ENCODE peak calls at places on chromosomes 11 and 22, in ten cellular contexts. One of them, this sample, is unnamed.

GRCh38 chr22:24422078-24422665 is 5.2 kb upstream of the ADORA2A start:
- DNase-seq in AG09319: no peak
- DNase-seq in HS-27A: no peak
- DNase-seq in hippocampal formation: no peak
- DNase-seq in glutamatergic neuron: no peak
- DNase-seq in RWPE1: no peak
- DNase-seq in left colon: no peak
- DNase-seq in EH: peak
- DNase-seq in HEK293T: no peak
- DNase-seq in iPS DF 19.7: no peak
- DNase-seq in this sample: no peak

GRCh38 chr11:8283510-8284272 is 20.0 kb upstream of the LMO1 start:
- DNase-seq in AG09319: no peak
- DNase-seq in EH: no peak
- DNase-seq in hippocampal formation: peak
- DNase-seq in glutamatergic neuron: peak
- DNase-seq in RWPE1: no peak
- DNase-seq in HEK293T: peak
- DNase-seq in HS-27A: no peak
- DNase-seq in left colon: no peak
- DNase-seq in iPS DF 19.7: no peak
- DNase-seq in this sample: peak

GRCh38 chr22:46082633-46083032 is 67.7 kb upstream of the PPARA start:
- DNase-seq in HEK293T: no peak
- DNase-seq in RWPE1: no peak
- DNase-seq in iPS DF 19.7: no peak
- DNase-seq in HS-27A: peak
- DNase-seq in glutamatergic neuron: no peak
- DNase-seq in EH: peak
- DNase-seq in hippocampal formation: no peak
- DNase-seq in AG09319: no peak
- DNase-seq in left colon: no peak
- DNase-seq in this sample: no peak

GRCh38 chr11:114257621-114258558 is 38.3 kb upstream of the NNMT start:
- DNase-seq in iPS DF 19.7: no peak
- DNase-seq in hippocampal formation: peak
- DNase-seq in RWPE1: no peak
- DNase-seq in HS-27A: no peak
- DNase-seq in glutamatergic neuron: peak
- DNase-seq in AG09319: no peak
- DNase-seq in left colon: no peak
- DNase-seq in EH: no peak
- DNase-seq in HEK293T: no peak
- DNase-seq in this sample: no peak

GRCh38 chr11:36509265-36509664 is 807 bp downstream of the TRAF6 start:
- DNase-seq in HEK293T: no peak
- DNase-seq in hippocampal formation: no peak
- DNase-seq in RWPE1: peak
- DNase-seq in iPS DF 19.7: no peak
- DNase-seq in left colon: no peak
- DNase-seq in glutamatergic neuron: no peak
- DNase-seq in EH: peak
- DNase-seq in HS-27A: no peak
- DNase-seq in AG09319: no peak
- DNase-seq in this sample: peak

GRCh38 chr11:34126959-34127848 is 21.8 kb downstream of the NAT10 start:
- DNase-seq in AG09319: no peak
- DNase-seq in left colon: no peak
- DNase-seq in HEK293T: no peak
- DNase-seq in glutamatergic neuron: no peak
- DNase-seq in EH: no peak
- DNase-seq in HS-27A: no peak
- DNase-seq in hippocampal formation: no peak
- DNase-seq in iPS DF 19.7: no peak
- DNase-seq in RWPE1: no peak
- DNase-seq in this sample: no peak

GRCh38 chr11:46438211-46438610 is 46.6 kb upstream of the CHRM4 start:
- DNase-seq in glutamatergic neuron: peak
- DNase-seq in HS-27A: no peak
- DNase-seq in hippocampal formation: no peak
- DNase-seq in HEK293T: no peak
- DNase-seq in iPS DF 19.7: no peak
- DNase-seq in AG09319: no peak
- DNase-seq in left colon: no peak
- DNase-seq in EH: no peak
- DNase-seq in RWPE1: no peak
- DNase-seq in this sample: no peak

GRCh38 chr22:36775589-36775965 is 342 bp downstream of the IFT27 start:
- DNase-seq in left colon: peak
- DNase-seq in RWPE1: no peak
- DNase-seq in EH: peak
- DNase-seq in glutamatergic neuron: peak
- DNase-seq in hippocampal formation: no peak
- DNase-seq in AG09319: no peak
- DNase-seq in HS-27A: no peak
- DNase-seq in HEK293T: peak
- DNase-seq in iPS DF 19.7: no peak
- DNase-seq in this sample: peak

GRCh38 chr11:6431861-6432260 is 8.9 kb downstream of the HPX start:
- DNase-seq in glutamatergic neuron: no peak
- DNase-seq in left colon: no peak
- DNase-seq in hippocampal formation: no peak
- DNase-seq in HS-27A: peak
- DNase-seq in iPS DF 19.7: no peak
- DNase-seq in HEK293T: no peak
- DNase-seq in RWPE1: peak
- DNase-seq in AG09319: peak
- DNase-seq in EH: peak
- DNase-seq in this sample: no peak

GRCh38 chr22:20167643-20168322 is 16.9 kb upstream of the CCDC188 start:
- DNase-seq in left colon: no peak
- DNase-seq in glutamatergic neuron: no peak
- DNase-seq in HS-27A: no peak
- DNase-seq in hippocampal formation: no peak
- DNase-seq in iPS DF 19.7: no peak
- DNase-seq in AG09319: no peak
- DNase-seq in EH: no peak
- DNase-seq in RWPE1: no peak
- DNase-seq in HEK293T: no peak
- DNase-seq in this sample: no peak

GRCh38 chr22:20728523-20729190 is 45.3 kb upstream of the SERPIND1 start:
- DNase-seq in RWPE1: no peak
- DNase-seq in hippocampal formation: no peak
- DNase-seq in HS-27A: no peak
- DNase-seq in left colon: no peak
- DNase-seq in glutamatergic neuron: no peak
- DNase-seq in EH: no peak
- DNase-seq in iPS DF 19.7: no peak
- DNase-seq in AG09319: no peak
- DNase-seq in HEK293T: no peak
- DNase-seq in this sample: no peak

GRCh38 chr11:35142481-35143207 is 3.7 kb downstream of the CD44 start:
- DNase-seq in left colon: no peak
- DNase-seq in iPS DF 19.7: no peak
- DNase-seq in glutamatergic neuron: no peak
- DNase-seq in HEK293T: no peak
- DNase-seq in hippocampal formation: no peak
- DNase-seq in RWPE1: peak
- DNase-seq in AG09319: no peak
- DNase-seq in EH: peak
- DNase-seq in HS-27A: peak
- DNase-seq in this sample: peak

GRCh38 chr11:14306481-14306880 is 52.5 kb downstream of the RRAS2 start:
- DNase-seq in HEK293T: no peak
- DNase-seq in left colon: no peak
- DNase-seq in HS-27A: no peak
- DNase-seq in EH: no peak
- DNase-seq in RWPE1: no peak
- DNase-seq in hippocampal formation: no peak
- DNase-seq in glutamatergic neuron: no peak
- DNase-seq in iPS DF 19.7: no peak
- DNase-seq in AG09319: no peak
- DNase-seq in this sample: no peak

GRCh38 chr22:50696799-50697561 is 24.4 kb downstream of the SHANK3 start:
- DNase-seq in iPS DF 19.7: no peak
- DNase-seq in HEK293T: peak
- DNase-seq in AG09319: no peak
- DNase-seq in HS-27A: no peak
- DNase-seq in hippocampal formation: no peak
- DNase-seq in RWPE1: peak
- DNase-seq in left colon: no peak
- DNase-seq in glutamatergic neuron: peak
- DNase-seq in EH: peak
- DNase-seq in this sample: no peak

This sample was measured in colonic mucosa.